ENCODE peak calls at places on chromosomes 11 and 22, in eight cellular contexts. Z, E, V, D, N, Y, T and W are unnamed samples.

GRCh38 chr11:13772223-13773046 is 104.0 kb downstream of the FAR1 start:
- DNase-seq in V (peak), Y (peak), T (peak), E (no peak), D (peak), N (peak), Z (peak), W (peak)

GRCh38 chr11:133526790-133527189 is 5.5 kb downstream of the OPCML start:
- DNase-seq in V (no peak), E (no peak), Z (peak), T (no peak), Y (no peak), N (no peak), D (no peak), W (no peak)

GRCh38 chr11:102929966-102930365 is 25.6 kb downstream of the MMP13 start:
- DNase-seq in T (no peak), Y (no peak), V (no peak), E (no peak), N (no peak), D (no peak), Z (no peak), W (no peak)

GRCh38 chr11:12694182-12694531 is 19.9 kb downstream of the TEAD1 start:
- DNase-seq in Z (no peak), Y (no peak), V (peak), E (no peak), D (no peak), T (peak), N (no peak), W (no peak)

GRCh38 chr22:40147388-40148176 is 30.1 kb upstream of the TNRC6B start:
- DNase-seq in Z (no peak), V (no peak), T (no peak), D (no peak), N (no peak), Y (no peak), E (no peak), W (no peak)

GRCh38 chr11:63911440-63911839 is 5.5 kb downstream of the RCOR2 start:
- DNase-seq in T (no peak), V (no peak), E (no peak), Y (no peak), N (no peak), Z (no peak), D (no peak), W (no peak)

GRCh38 chr11:34004226-34004625 is 47.3 kb upstream of the CAPRIN1 start:
- DNase-seq in V (no peak), T (no peak), Z (no peak), Y (no peak), E (no peak), D (no peak), N (no peak), W (no peak)

GRCh38 chr22:37335819-37336199 is 53.5 kb downstream of the CYTH4 start:
- DNase-seq in Z (no peak), T (no peak), E (no peak), D (no peak), V (no peak), N (no peak), Y (no peak), W (no peak)

GRCh38 chr11:60993611-60994010 is 22.1 kb downstream of the CD6 start:
- DNase-seq in T (no peak), V (no peak), Z (no peak), N (no peak), E (no peak), D (no peak), Y (no peak), W (no peak)

GRCh38 chr11:11985016-11985715 is 23.3 kb downstream of the DKK3 start:
- DNase-seq in D (no peak), N (peak), V (peak), Z (no peak), E (no peak), Y (peak), T (peak), W (no peak)

GRCh38 chr22:25095869-25096268 is 103.8 kb upstream of the CRYBB3 start:
- DNase-seq in Z (no peak), V (no peak), D (no peak), E (no peak), N (no peak), Y (no peak), T (no peak), W (no peak)

GRCh38 chr11:13141731-13142724 is 132.9 kb downstream of the RASSF10 start:
- DNase-seq in T (no peak), Y (no peak), E (no peak), D (no peak), N (no peak), V (no peak), Z (peak), W (no peak)

DNA sequence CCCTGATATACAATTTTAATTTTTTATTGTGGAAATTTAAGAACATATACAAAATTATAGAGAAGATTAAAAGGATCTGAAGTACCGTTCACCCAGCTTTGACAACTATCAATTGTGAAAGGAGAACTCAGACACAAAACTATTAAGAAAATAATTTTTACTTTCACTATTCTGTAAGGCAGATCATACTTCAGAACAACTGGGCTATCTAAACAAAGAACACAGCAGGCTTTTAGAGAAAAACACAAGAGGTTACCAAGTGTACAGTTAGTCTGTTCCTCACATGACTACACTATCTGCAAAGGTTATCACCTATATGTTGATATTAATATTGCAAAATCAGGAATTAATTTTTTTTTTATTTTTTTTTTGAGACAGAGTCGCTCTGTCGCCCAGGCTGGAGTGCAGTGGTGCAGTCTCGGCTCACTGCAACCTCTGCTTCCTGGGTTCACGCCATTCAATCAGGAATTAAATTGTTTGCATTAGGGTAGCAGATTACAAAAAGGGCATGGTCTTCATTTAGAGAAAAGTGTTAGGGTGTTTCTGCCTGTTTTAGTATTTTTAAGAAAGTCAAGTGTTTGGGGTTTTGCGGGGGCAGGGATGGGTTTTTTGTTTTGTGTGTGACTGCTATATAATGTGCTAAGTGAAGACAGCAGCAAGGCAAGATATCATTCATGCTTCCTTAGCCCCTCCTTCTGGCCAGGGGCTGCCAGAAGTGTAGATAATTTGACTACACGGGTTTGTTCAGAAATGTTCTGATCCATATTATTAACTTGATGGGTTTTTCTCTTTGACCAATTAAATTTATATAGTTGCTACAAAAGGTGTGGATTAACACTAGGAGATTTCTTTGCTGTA is 27.6 kb upstream of the SIK2 start:
- DNase-seq in N (no peak), D (no peak), E (no peak), V (no peak), Z (no peak), Y (no peak), T (no peak), W (no peak)
- TF ChIP-seq CTCF in N (peak), D (no peak), E (no peak), V (no peak), Z (no peak), Y (no peak), T (no peak), W (no peak)

GRCh38 chr11:41308286-41308685 is 151.2 kb downstream of the LRRC4C start:
- DNase-seq in V (no peak), Z (no peak), N (no peak), E (no peak), D (no peak), Y (no peak), T (no peak), W (no peak)

GRCh38 chr11:41306435-41306834 is 153.0 kb downstream of the LRRC4C start:
- DNase-seq in N (no peak), Z (no peak), T (no peak), V (no peak), D (no peak), Y (no peak), E (no peak), W (no peak)

GRCh38 chr11:41307371-41308080 is 151.9 kb downstream of the LRRC4C start:
- DNase-seq in Y (no peak), V (no peak), Z (no peak), T (no peak), D (no peak), N (no peak), E (no peak), W (no peak)

GRCh38 chr11:41309716-41310115 is 149.7 kb downstream of the LRRC4C start:
- DNase-seq in E (no peak), V (no peak), D (no peak), Z (no peak), N (no peak), T (no peak), Y (no peak), W (no peak)

GRCh38 chr11:41309111-41309522 is 150.3 kb downstream of the LRRC4C start:
- DNase-seq in T (no peak), Z (no peak), Y (no peak), V (no peak), E (no peak), N (no peak), D (no peak), W (no peak)
- H3K4me3 ChIP-seq in T (no peak), Z (no peak), Y (no peak), V (no peak), E (no peak), N (no peak), D (no peak), W (no peak)

DNA sequence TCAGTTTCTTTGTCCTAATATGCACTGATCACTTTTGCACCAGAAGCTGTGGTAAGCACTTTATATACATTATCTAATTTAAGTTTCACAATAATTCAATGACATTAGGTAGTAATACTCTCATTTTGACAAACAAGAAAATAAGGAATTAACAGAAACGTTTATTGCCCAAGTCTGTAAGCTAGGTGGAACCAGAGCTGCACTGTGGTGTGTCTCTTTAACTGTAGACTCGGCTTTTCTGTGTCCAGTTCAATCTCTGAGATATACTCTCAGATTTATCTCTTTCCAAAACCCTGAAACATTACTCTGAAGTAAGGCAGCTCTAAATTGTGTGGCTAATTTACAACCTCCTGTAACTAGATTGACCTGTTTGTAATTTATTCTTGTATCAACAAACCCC is 101.1 kb downstream of the MUC15 start:
- DNase-seq in N (no peak), E (no peak), T (no peak), V (no peak), D (no peak), Z (no peak), Y (no peak), W (no peak)
- TF ChIP-seq CTCF in N (no peak), E (no peak), T (no peak), V (no peak), D (no peak), Z (no peak), Y (no peak), W (no peak)

GRCh38 chr11:78642979-78643675 is 68.5 kb upstream of the NARS2 start:
- DNase-seq in Z (no peak), V (no peak), T (no peak), D (no peak), N (no peak), E (no peak), Y (no peak), W (no peak)

GRCh38 chr11:78646564-78647185 is 72.0 kb upstream of the NARS2 start:
- DNase-seq in D (no peak), E (peak), N (peak), T (peak), V (peak), Z (peak), Y (no peak), W (no peak)

GRCh38 chr11:78647266-78647915 is 72.7 kb upstream of the NARS2 start:
- DNase-seq in Y (no peak), E (no peak), T (no peak), D (no peak), V (no peak), Z (no peak), N (no peak), W (no peak)

GRCh38 chr11:78643676-78644056 is 69.0 kb upstream of the NARS2 start:
- DNase-seq in Y (no peak), N (no peak), Z (no peak), D (no peak), E (no peak), V (no peak), T (no peak), W (no peak)

DNA sequence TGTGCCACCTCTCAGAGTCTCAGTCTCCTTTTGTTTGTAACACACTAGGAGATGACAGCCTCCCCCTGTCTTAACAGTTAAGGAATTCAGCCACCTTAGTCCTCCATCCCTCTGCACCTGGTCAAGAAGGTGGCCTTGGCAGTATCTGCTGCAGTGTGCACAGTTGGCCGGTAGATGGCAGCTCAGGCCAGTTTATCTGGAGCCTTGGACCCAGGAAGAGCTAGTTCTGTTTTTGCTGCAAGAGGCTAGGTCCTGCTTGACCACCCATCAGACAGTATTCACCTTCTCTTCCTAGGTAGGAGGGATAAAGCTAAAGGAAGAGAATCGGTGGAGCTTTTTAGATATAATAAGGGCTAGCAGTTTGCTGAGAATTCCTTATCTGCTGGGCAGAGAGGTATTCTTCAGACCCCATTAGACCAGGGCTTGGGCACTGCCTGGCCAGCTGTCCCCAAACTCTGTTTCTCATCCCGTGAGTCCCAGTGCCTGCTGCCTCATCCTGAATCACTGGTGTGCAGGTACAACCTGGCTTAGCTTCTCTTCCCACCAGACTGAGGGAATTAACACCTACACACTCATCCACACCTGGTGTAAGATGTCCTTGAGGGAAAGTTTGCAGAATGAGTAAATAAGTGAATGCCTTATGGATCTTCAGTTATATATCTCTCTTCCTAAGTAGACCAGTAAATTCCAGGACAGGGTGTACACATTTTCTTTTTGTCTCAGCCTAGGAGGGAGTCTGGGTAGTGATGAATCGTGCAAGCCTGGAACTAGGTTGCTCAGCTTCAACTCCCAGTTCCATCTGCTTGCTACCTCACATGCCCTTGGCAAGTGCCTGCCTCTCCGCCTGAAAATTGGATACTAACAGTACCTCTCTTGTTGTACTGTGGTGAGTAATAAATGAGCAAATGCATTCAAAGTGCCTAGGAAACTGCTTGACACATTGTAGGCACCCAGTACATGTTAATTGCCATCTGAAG is 70.8 kb upstream of the NARS2 start:
- DNase-seq in D (peak), N (peak), Z (peak), Y (peak), T (peak), V (peak), E (peak), W (peak)
- H3K4me3 ChIP-seq in D (no peak), N (no peak), Z (no peak), Y (no peak), T (no peak), V (no peak), E (no peak), W (no peak)

GRCh38 chr11:2122907-2123627 is 16.1 kb downstream of the IGF2 start:
- DNase-seq in D (no peak), Z (no peak), T (no peak), N (no peak), V (no peak), Y (no peak), E (no peak), W (no peak)
- TF ChIP-seq CTCF in D (no peak), Z (no peak), T (no peak), N (no peak), V (no peak), Y (no peak), E (no peak), W (no peak)

DNA sequence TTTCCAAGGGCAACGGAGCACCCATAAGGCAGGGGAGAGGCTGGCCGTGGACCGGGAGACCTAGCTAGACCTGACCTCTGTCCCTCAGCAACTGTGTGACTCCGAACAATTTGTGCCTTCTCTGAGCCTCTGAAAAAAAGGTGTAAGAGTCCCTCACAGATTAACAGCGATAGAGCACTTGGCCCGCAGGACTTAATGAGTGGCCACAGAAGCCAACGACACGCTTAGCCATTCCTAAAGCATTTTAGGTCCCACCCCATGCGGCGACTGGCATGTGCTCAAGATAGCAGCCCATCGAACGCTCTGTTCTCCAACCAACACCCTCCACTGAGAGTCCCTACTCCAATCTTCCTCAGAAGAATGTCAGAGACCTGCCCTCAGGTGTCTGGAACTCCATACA is 1.5 kb downstream of the SULT4A1 start:
- DNase-seq in Z (no peak), V (no peak), E (no peak), N (no peak), T (no peak), D (no peak), Y (no peak), W (no peak)
- H3K4me3 ChIP-seq in Z (no peak), V (no peak), E (no peak), N (no peak), T (no peak), D (no peak), Y (no peak), W (no peak)

GRCh38 chr22:20194681-20195593 is 44.1 kb upstream of the CCDC188 start:
- DNase-seq in Y (no peak), Z (no peak), E (no peak), V (no peak), D (no peak), T (no peak), N (no peak), W (no peak)
- TF ChIP-seq CTCF in Y (no peak), Z (no peak), E (no peak), V (no peak), D (no peak), T (no peak), N (no peak), W (no peak)

GRCh38 chr22:46078241-46079092 is 71.9 kb upstream of the PPARA start:
- DNase-seq in V (peak), Z (peak), E (peak), T (peak), Y (peak), N (peak), D (no peak), W (peak)

GRCh38 chr22:46075764-46076531 is 74.4 kb upstream of the PPARA start:
- DNase-seq in D (no peak), V (no peak), Y (no peak), N (no peak), E (peak), Z (no peak), T (no peak), W (no peak)

GRCh38 chr22:46074771-46075551 is 75.4 kb upstream of the PPARA start:
- DNase-seq in D (no peak), N (no peak), E (peak), V (no peak), Z (no peak), Y (no peak), T (no peak), W (no peak)

GRCh38 chr22:46077669-46078099 is 72.6 kb upstream of the PPARA start:
- DNase-seq in T (no peak), Z (no peak), V (no peak), Y (no peak), D (no peak), E (peak), N (peak), W (no peak)

DNA sequence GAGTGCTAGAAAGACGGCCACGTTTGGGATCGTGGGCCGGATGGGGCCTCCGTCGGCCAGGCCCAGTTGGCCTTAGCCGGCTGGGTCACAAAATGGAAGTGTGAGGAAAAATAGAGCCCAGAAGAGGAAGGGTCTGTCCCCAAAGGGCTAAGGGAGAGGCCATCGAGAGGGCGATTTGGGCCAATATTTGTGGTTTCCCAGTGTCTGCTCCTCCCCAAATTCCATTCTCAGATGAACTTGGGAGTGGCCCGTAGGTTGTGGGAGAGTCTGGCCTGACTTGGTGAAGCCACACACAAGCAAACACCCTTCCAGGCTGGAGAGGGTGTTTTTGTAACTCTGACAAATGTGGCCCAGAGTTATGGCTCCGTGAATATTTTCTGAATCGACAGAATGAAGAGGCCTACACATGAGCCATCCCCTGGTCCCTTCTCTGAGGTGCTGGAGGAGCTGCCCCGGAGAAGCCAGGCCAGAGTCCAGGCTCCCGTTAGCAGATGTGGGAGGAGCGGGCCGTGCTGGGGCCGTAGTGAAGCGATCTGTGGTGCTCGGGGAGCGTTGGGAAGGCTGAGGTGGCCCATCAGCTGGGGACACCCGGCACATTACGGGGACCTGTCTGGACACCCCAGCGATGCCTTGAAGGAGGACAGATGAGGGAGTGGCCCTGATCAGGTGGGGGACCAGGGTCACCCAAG is 73.5 kb upstream of the PPARA start:
- DNase-seq in E (peak), N (peak), Y (peak), V (no peak), Z (no peak), D (no peak), T (peak), W (peak)
- H3K4me3 ChIP-seq in E (peak), N (peak), Y (peak), V (peak), Z (peak), D (peak), T (peak), W (peak)